ENCODE peak calls at places on chromosome 6, in four cellular contexts. A, Y, G and V are unnamed samples.

GRCh38 chr6:4170297-4170696 is 34.9 kb upstream of the ECI2 start:
- DNase-seq in A (no peak), Y (no peak), G (no peak), V (no peak)

GRCh38 chr6:168599118-168599494 is 158.1 kb downstream of the SMOC2 start:
- DNase-seq in A (no peak), Y (no peak), G (no peak), V (no peak)

GRCh38 chr6:24125980-24126379 is at the start of gene NRSN1:
- DNase-seq in A (peak), Y (no peak), G (no peak), V (no peak)

GRCh38 chr6:44071670-44072451 is 55.4 kb downstream of the MRPL14 start:
- DNase-seq in A (no peak), Y (no peak), G (no peak), V (no peak)

GRCh38 chr6:113011389-113011788 is 664.3 kb downstream of the RFPL4B start:
- DNase-seq in A (no peak), Y (no peak), G (no peak), V (no peak)

GRCh38 chr6:139240161-139241010 is 51.4 kb downstream of the TXLNB start:
- DNase-seq in A (no peak), Y (no peak), G (no peak), V (no peak)

GRCh38 chr6:153092082-153093013 is 38.7 kb downstream of the RGS17 start:
- DNase-seq in A (no peak), Y (peak), G (peak), V (no peak)

GRCh38 chr6:158789115-158789917 is 29.9 kb downstream of the EZR start:
- DNase-seq in A (no peak), Y (no peak), G (no peak), V (no peak)

GRCh38 chr6:138030872-138031271 is 76.3 kb downstream of the PERP start:
- DNase-seq in A (no peak), Y (no peak), G (no peak), V (no peak)

GRCh38 chr6:162147805-162148204 is 579.8 kb downstream of the PRKN start:
- DNase-seq in A (no peak), Y (no peak), G (no peak), V (no peak)
- TF ChIP-seq SPI1 in A (no peak), Y (no peak), G (no peak), V (no peak)

GRCh38 chr6:111871207-111871606 is 2.0 kb downstream of the FYN start:
- DNase-seq in A (no peak), Y (no peak), G (no peak), V (no peak)
- TF ChIP-seq SPI1 in A (peak), Y (peak), G (peak), V (peak)

DNA sequence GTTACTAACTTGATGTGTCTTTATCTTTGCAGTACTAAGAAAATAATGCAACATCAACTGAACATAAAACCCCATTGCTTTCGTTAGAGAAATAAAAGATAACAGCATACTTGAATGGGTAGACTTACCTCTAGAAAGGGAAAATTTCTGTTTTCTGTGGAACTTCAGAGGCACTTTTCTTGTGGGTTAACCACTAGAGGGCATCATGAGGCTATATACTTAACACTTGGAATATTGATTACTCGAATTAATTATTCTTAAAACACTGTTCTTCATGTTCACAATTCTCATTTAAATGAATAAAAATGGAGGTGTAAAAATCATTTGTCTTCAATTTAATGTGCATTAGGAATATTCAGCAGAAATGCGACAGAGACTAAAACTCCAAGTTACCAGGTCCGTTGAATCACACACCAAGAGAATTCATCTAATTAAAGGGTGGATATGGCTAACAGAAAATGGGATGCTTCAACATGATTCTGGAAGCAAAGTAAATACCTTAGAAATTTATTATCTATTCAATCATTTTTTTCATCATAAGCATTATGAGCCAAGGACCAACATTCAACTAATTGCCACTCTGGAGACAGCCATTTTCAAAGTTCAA is 330.8 kb upstream of the PREP start:
- DNase-seq in A (peak), Y (no peak), G (no peak), V (no peak)
- TF ChIP-seq SPI1 in A (no peak), Y (no peak), G (no peak), V (no peak)

GRCh38 chr6:117329926-117330325 is 64.6 kb downstream of the VGLL2 start:
- DNase-seq in A (no peak), Y (no peak), G (no peak), V (no peak)

GRCh38 chr6:117328500-117328899 is 63.1 kb downstream of the VGLL2 start:
- DNase-seq in A (no peak), Y (no peak), G (no peak), V (no peak)

GRCh38 chr6:117327149-117328004 is 62.0 kb downstream of the VGLL2 start:
- DNase-seq in A (no peak), Y (no peak), G (no peak), V (no peak)

GRCh38 chr6:117326396-117326795 is 61.0 kb downstream of the VGLL2 start:
- DNase-seq in A (no peak), Y (no peak), G (no peak), V (no peak)

GRCh38 chr6:117328005-117328389 is 62.6 kb downstream of the VGLL2 start:
- DNase-seq in A (no peak), Y (no peak), G (no peak), V (no peak)
- TF ChIP-seq SPI1 in A (no peak), Y (no peak), G (no peak), V (no peak)

GRCh38 chr6:37548067-37548674 is 48.5 kb upstream of the CCDC167 start:
- DNase-seq in A (no peak), Y (no peak), G (no peak), V (no peak)

GRCh38 chr6:37541346-37541745 is 41.7 kb upstream of the CCDC167 start:
- DNase-seq in A (no peak), Y (no peak), G (no peak), V (no peak)

GRCh38 chr6:37546141-37546871 is 46.6 kb upstream of the CCDC167 start:
- DNase-seq in A (no peak), Y (no peak), G (no peak), V (no peak)

GRCh38 chr6:37547564-37548061 is 47.9 kb upstream of the CCDC167 start:
- DNase-seq in A (no peak), Y (no peak), G (no peak), V (no peak)

DNA sequence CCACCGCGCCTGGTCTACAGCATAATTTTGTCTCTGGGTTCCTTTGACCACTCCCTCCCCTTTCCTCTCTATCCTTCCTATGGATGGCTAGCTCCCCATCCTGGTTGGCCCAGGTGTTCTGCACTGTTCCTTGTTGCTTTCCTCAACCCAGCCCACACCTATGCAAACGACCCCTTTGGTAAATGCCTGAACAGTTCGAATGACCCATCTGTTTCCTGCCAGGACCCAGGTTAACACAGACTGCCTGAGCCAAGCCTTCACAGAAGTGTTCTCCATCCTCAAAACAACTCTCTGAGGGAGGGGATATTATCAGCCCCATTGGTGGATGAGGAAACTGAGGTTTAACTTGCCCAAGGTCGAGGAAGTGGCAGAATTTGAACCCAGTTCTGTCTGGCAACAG is 44.8 kb upstream of the CCDC167 start:
- DNase-seq in A (no peak), Y (no peak), G (no peak), V (no peak)
- TF ChIP-seq SPI1 in A (no peak), Y (no peak), G (no peak), V (no peak)

DNA sequence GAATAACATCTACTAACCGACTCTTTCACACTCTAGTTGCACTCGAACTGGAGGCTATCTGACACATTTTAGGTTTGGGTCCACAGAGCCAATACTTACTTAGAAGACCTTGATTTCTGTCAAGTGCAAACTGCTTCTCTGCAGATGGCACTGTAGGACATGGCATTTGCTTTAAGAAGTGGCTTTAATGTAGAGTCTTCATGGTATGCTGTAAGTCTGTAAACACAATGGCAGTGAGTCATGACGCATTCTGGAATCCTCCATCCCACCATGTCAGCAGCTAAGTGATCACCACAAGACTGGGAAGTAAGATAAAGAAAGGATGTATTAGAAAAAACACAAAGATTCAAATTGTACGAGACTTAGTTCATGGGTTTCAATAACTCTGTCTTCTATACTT is 377.0 kb upstream of the NOX3 start:
- DNase-seq in A (no peak), Y (no peak), G (no peak), V (no peak)
- TF ChIP-seq SPI1 in A (no peak), Y (no peak), G (no peak), V (no peak)

GRCh38 chr6:83190596-83190995 is 2.5 kb downstream of the PGM3 start:
- DNase-seq in A (no peak), Y (no peak), G (no peak), V (no peak)

GRCh38 chr6:83198486-83199172 is 5.5 kb downstream of the RWDD2A start:
- DNase-seq in A (no peak), Y (no peak), G (no peak), V (no peak)

GRCh38 chr6:83192871-83193746 is at the start of the genes PGM3 and RWDD2A:
- DNase-seq in A (peak), Y (peak), G (peak), V (peak)

GRCh38 chr6:83192456-83192855 is 609 bp downstream of the PGM3 start:
- DNase-seq in A (no peak), Y (no peak), G (no peak), V (no peak)

GRCh38 chr6:83193747-83194582 is 808 bp downstream of the RWDD2A start:
- DNase-seq in A (peak), Y (no peak), G (no peak), V (peak)
- TF ChIP-seq SPI1 in A (no peak), Y (no peak), G (no peak), V (no peak)

GRCh38 chr6:88360203-88360797 is 194.2 kb upstream of the CNR1 start:
- DNase-seq in A (no peak), Y (no peak), G (no peak), V (no peak)
- TF ChIP-seq SPI1 in A (no peak), Y (no peak), G (no peak), V (no peak)

GRCh38 chr6:12992770-12993169 is 276.2 kb downstream of the PHACTR1 start:
- DNase-seq in A (no peak), Y (no peak), G (no peak), V (no peak)
- TF ChIP-seq SPI1 in A (no peak), Y (no peak), G (no peak), V (no peak)